ENCODE peak calls at places on chromosomes 12 and 14, in seven cellular contexts. Z is AG10803, L is progenitor cell of endocrine pancreas, P is uterus, M is lower leg skin, R is AG04449, I is foreskin fibroblast. T is an unnamed sample.

GRCh38 chr14:98886982-98887381 is 385.0 kb downstream of the BCL11B start:
- DNase-seq in P (no peak), M (no peak), I (no peak), L (no peak), Z (no peak), R (no peak), T (no peak)

GRCh38 chr12:124828264-124829007 is 35.2 kb downstream of the SCARB1 start:
- DNase-seq in M (no peak), R (no peak), I (peak; percentile 39), P (no peak), Z (peak; percentile 51), L (no peak), T (no peak)

GRCh38 chr12:124824195-124824594 is 39.5 kb downstream of the SCARB1 start:
- DNase-seq in M (no peak), L (no peak), P (no peak), R (no peak), I (no peak), Z (no peak), T (no peak)

GRCh38 chr12:118402251-118402650 is 25.9 kb downstream of the SUDS3 start:
- DNase-seq in M (no peak), R (peak; percentile 76), P (no peak), L (no peak), Z (peak; percentile 85), I (peak; percentile 83), T (peak; percentile 41)

GRCh38 chr14:54975856-54976255 is 51.0 kb downstream of the WDHD1 start:
- DNase-seq in I (no peak), R (no peak), P (no peak), L (no peak), M (no peak), Z (peak; percentile 5), T (no peak)

GRCh38 chr14:63473194-63473788 is 69.9 kb downstream of the PPP2R5E start:
- DNase-seq in L (no peak), P (no peak), Z (peak; percentile 46), I (no peak), M (no peak), R (no peak), T (peak; percentile 59)

GRCh38 chr12:75703131-75703530 is 191.7 kb upstream of the KRR1 start:
- DNase-seq in Z (no peak), R (no peak), L (no peak), I (no peak), P (no peak), M (no peak), T (no peak)

GRCh38 chr12:125267114-125267513 is 201.9 kb downstream of the AACS start:
- DNase-seq in R (no peak), L (no peak), P (no peak), I (no peak), M (no peak), Z (no peak), T (no peak)

GRCh38 chr12:77606348-77606747 is 224.3 kb upstream of the NAV3 start:
- DNase-seq in I (no peak), P (no peak), L (no peak), R (no peak), M (no peak), Z (no peak), T (no peak)

GRCh38 chr12:3416670-3417069 is 74.3 kb upstream of the PRMT8 start:
- DNase-seq in Z (no peak), P (no peak), R (no peak), I (no peak), M (no peak), L (no peak), T (no peak)

GRCh38 chr12:117404940-117405339 is 43.5 kb upstream of the NOS1 start:
- DNase-seq in L (no peak), R (no peak), Z (no peak), M (no peak), I (no peak), P (no peak), T (no peak)

GRCh38 chr14:58098507-58098906 is 53.5 kb downstream of the ARMH4 start:
- DNase-seq in Z (no peak), R (no peak), I (no peak), M (no peak), L (no peak), P (no peak), T (no peak)

GRCh38 chr14:50403433-50403832 is 6.8 kb upstream of the CDKL1 start:
- DNase-seq in L (no peak), R (no peak), P (no peak), M (no peak), I (no peak), Z (peak; percentile 14), T (peak; percentile 85)

GRCh38 chr12:119491814-119492213 is 101.8 kb upstream of the TMEM233 start:
- DNase-seq in Z (no peak), M (no peak), R (no peak), L (no peak), P (no peak), I (no peak), T (no peak)

GRCh38 chr14:24060443-24060842 is 8.6 kb downstream of the CARMIL3 start:
- DNase-seq in Z (no peak), R (no peak), L (no peak), P (no peak), M (no peak), I (no peak), T (no peak)

GRCh38 chr14:105068818-105069217 is 3.6 kb upstream of the GPR132 start:
- DNase-seq in I (no peak), R (no peak), P (no peak), Z (no peak), M (no peak), L (no peak), T (no peak)

GRCh38 chr12:68790952-68791234 is 17.1 kb upstream of the MDM2 start:
- DNase-seq in L (no peak), M (no peak), R (no peak), P (no peak), Z (no peak), I (no peak), T (no peak)

GRCh38 chr12:89453579-89453978 is 71.0 kb downstream of the GALNT4 start:
- DNase-seq in P (no peak), I (no peak), Z (peak; percentile 92), M (no peak), R (peak; percentile 45), L (no peak), T (peak; percentile 93)

GRCh38 chr12:120368789-120369475 is at the start of gene MSI1:
- DNase-seq in Z (no peak), I (no peak), M (no peak), R (no peak), L (no peak), P (no peak), T (no peak)

GRCh38 chr12:30517320-30517719 is 178.3 kb downstream of the IPO8 start:
- DNase-seq in I (no peak), M (no peak), R (no peak), P (no peak), Z (no peak), L (no peak), T (no peak)

GRCh38 chr14:95452890-95453712 is 63.3 kb downstream of the SYNE3 start:
- DNase-seq in Z (no peak), M (no peak), R (no peak), I (no peak), P (no peak), L (no peak), T (no peak)

GRCh38 chr12:40224439-40225291 is at the start of gene LRRK2:
- DNase-seq in P (peak; percentile 80), R (no peak), M (peak; percentile 96), Z (peak; percentile 79), L (peak; percentile 45), I (peak; percentile 78), T (peak; percentile 42)

GRCh38 chr12:80490329-80490728 is 46.3 kb downstream of the PTPRQ start:
- DNase-seq in I (no peak), R (no peak), M (no peak), L (no peak), P (no peak), Z (peak; percentile 16), T (no peak)

GRCh38 chr12:99130808-99131538 is 485.9 kb downstream of the APAF1 start:
- DNase-seq in P (no peak), R (no peak), I (no peak), L (no peak), Z (no peak), M (no peak), T (no peak)

GRCh38 chr12:24505366-24506025 is 443.4 kb downstream of the BCAT1 start:
- DNase-seq in P (no peak), Z (no peak), L (no peak), M (no peak), I (no peak), R (no peak), T (no peak)

DNA sequence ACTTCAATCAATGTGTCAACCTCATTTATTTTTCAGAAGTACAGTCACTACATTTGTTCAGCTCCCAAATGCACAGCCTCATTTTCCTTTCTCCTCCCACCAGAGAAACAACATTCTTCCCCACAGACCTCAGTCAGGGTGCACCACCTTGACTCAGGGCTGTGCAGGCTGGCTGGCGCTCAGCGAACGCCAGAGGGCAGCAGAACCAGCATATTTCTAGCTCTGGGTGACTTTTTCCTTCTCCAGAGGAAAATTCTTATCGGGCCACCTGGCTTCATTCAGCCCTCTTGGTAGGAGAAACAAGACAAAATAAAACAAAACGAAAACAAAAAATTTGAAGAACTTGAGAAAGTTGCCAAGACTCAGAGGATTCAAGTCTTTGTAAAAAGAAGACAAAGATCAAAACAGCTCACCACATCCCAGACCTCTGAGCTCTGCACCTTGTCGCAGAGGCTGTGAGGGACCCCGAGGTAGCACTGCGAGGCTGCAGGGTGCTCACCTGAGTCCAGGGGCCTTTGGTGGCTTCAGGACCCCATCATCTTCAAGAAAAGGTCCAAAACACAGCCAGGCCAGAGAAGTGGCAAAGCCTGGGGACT is 33.7 kb downstream of the PAH start:
- DNase-seq in R (no peak), Z (peak; percentile 43), M (no peak), P (peak; percentile 56), I (peak; percentile 4), L (peak; percentile 66), T (peak; percentile 26)
- TF ChIP-seq CTCF in R (peak; percentile 67), Z (peak; percentile 85), M (no peak), P (peak; percentile 31), I (peak; percentile 78), L (peak; percentile 94), T (peak; percentile 82)

GRCh38 chr12:50642755-50643154 is 121.1 kb upstream of the ATF1 start:
- DNase-seq in Z (no peak), P (no peak), L (no peak), I (no peak), M (no peak), R (no peak), T (no peak)
- TF ChIP-seq CTCF in Z (no peak), P (no peak), L (no peak), I (no peak), M (no peak), R (no peak), T (no peak)

GRCh38 chr14:77151245-77151644 is 9.7 kb upstream of the ZDHHC22 start:
- DNase-seq in M (no peak), P (no peak), Z (no peak), I (no peak), L (no peak), R (no peak), T (no peak)
- TF ChIP-seq CTCF in M (no peak), P (no peak), Z (peak; percentile 49), I (peak; percentile 46), L (peak; percentile 69), R (peak; percentile 48), T (peak; percentile 54)

DNA sequence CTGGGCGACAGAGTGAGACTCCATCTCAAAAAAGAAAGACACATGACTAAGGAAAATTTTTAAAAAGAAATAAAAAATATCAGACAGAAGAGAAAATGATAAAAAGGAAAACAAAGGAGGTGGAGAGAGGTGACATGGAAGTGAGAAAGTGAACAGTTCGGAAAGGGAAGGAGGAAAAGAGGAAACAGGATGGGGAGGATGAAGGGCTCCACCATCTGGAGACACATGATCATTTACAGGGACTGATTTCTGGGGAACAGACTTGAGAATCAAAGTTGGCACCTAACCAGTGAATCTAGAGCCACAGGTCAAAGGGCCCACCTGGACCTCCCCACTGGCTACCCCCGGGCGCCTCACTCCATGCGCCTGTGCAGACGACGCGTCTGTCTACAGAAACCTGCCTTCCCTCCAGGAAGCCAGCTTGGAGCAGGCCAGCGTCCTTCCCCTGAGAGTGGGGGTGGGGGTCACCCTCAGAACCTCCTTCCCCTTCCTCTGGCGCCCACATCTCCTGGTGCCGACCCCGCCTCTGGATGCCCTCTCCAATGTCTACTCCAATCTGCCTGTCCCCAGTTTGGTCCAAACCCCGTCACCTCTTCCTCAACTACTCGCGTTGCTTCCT is 60.5 kb downstream of the AMN start:
- DNase-seq in L (no peak), R (no peak), P (no peak), M (no peak), I (no peak), Z (no peak), T (no peak)
- TF ChIP-seq CTCF in L (no peak), R (no peak), P (no peak), M (no peak), I (no peak), Z (no peak), T (no peak)

T was measured in fibroblast of villous mesenchyme.